ENCODE peak calls at places on chromosomes 7 and 10, in seven cellular contexts. K is nephron progenitor cell; G is CD8-positive, alpha-beta T cell; C is HFFc6; P is natural killer cell; J is activated B cell treated with CpG ODN at 0.5 μM for 24 hours; B is stomach. Z is an unnamed sample.

GRCh38 chr7:29421010-29421956 is 142.4 kb upstream of the PRR15 start:
- DNase-seq in P (no peak), C (no peak), J (no peak), B (no peak), G (no peak), K (no peak), Z (no peak)

GRCh38 chr7:131110294-131111080 is 217.2 kb upstream of the MKLN1 start:
- DNase-seq in B (no peak), P (no peak), K (no peak), J (no peak), C (peak), G (no peak), Z (no peak)

GRCh38 chr10:77613476-77614130 is 24.0 kb downstream of the KCNMA1 start:
- DNase-seq in B (no peak), P (no peak), C (no peak), J (no peak), K (no peak), G (no peak), Z (no peak)

GRCh38 chr7:106466867-106467266 is 182.1 kb upstream of the NAMPT start:
- DNase-seq in G (no peak), C (no peak), J (no peak), P (no peak), B (no peak), K (no peak), Z (no peak)

GRCh38 chr7:132417037-132417906 is 159.0 kb downstream of the PLXNA4 start:
- DNase-seq in P (no peak), C (no peak), J (no peak), K (no peak), G (no peak), B (no peak), Z (no peak)

GRCh38 chr10:13784067-13784466 is 197.3 kb downstream of the PRPF18 start:
- DNase-seq in K (no peak), B (no peak), P (no peak), C (peak), J (no peak), G (no peak), Z (no peak)

GRCh38 chr7:70588151-70588550 is 543.8 kb upstream of the GALNT17 start:
- DNase-seq in J (no peak), G (no peak), P (no peak), B (no peak), K (no peak), C (no peak), Z (no peak)

GRCh38 chr10:115939101-115939815 is 333.7 kb downstream of the GFRA1 start:
- DNase-seq in C (no peak), P (no peak), K (no peak), J (no peak), G (no peak), B (no peak), Z (no peak)

GRCh38 chr7:87148332-87148955 is 3.8 kb upstream of the DMTF1 start:
- DNase-seq in G (no peak), J (no peak), K (no peak), B (no peak), C (peak), P (no peak), Z (no peak)

GRCh38 chr7:44374007-44374763 is 48.8 kb upstream of the CAMK2B start:
- DNase-seq in C (no peak), J (no peak), B (no peak), K (no peak), P (no peak), G (no peak), Z (no peak)

GRCh38 chr7:138654616-138655015 is 46.5 kb downstream of the SVOPL start:
- DNase-seq in J (no peak), C (no peak), B (no peak), K (no peak), P (no peak), G (no peak), Z (no peak)

GRCh38 chr7:140225562-140226249 is 48.9 kb upstream of the KDM7A start:
- DNase-seq in B (no peak), G (no peak), K (no peak), C (no peak), J (no peak), P (no peak), Z (no peak)

GRCh38 chr7:1076184-1077072 is 11.5 kb upstream of the GPER1 start:
- DNase-seq in B (peak), J (no peak), P (no peak), K (no peak), C (no peak), G (no peak), Z (no peak)

GRCh38 chr7:106279425-106280182 is 5.2 kb downstream of the NAMPT start:
- DNase-seq in B (no peak), G (no peak), C (no peak), P (no peak), J (no peak), K (no peak), Z (no peak)

GRCh38 chr10:18321371-18321770 is 181.1 kb downstream of the CACNB2 start:
- DNase-seq in C (no peak), G (no peak), B (no peak), K (no peak), P (no peak), J (no peak), Z (no peak)

GRCh38 chr10:63749915-63750314 is 228.7 kb downstream of the REEP3 start:
- DNase-seq in K (no peak), G (no peak), J (no peak), P (no peak), C (no peak), B (no peak), Z (no peak)

GRCh38 chr10:69125554-69125953 is 1.6 kb downstream of the VPS26A start:
- DNase-seq in P (no peak), C (no peak), K (no peak), G (no peak), J (no peak), B (no peak), Z (no peak)

GRCh38 chr10:69119896-69120295 is 4.1 kb upstream of the VPS26A start:
- DNase-seq in J (no peak), K (no peak), P (no peak), G (no peak), C (no peak), B (no peak), Z (no peak)

GRCh38 chr10:69123306-69123746 is 652 bp upstream of the VPS26A start:
- DNase-seq in G (no peak), P (no peak), B (peak), J (no peak), C (peak), K (peak), Z (peak)

GRCh38 chr10:69124558-69125121 is 662 bp downstream of the VPS26A start:
- DNase-seq in J (peak), B (peak), G (peak), P (peak), C (peak), K (peak), Z (peak)

GRCh38 chr10:69123747-69124557 is at the start of gene VPS26A:
- DNase-seq in G (peak), B (peak), K (peak), C (peak), P (peak), J (peak), Z (peak)
- TF ChIP-seq CTCF in G (peak), B (no peak), K (no peak), C (peak), P (no peak), J (no peak), Z (peak)

GRCh38 chr10:46224414-46224682 is 62.4 kb upstream of the ANTXRL start:
- DNase-seq in C (no peak), B (no peak), G (no peak), P (no peak), K (no peak), J (no peak), Z (no peak)

GRCh38 chr10:46223626-46224413 is 63.0 kb upstream of the ANTXRL start:
- DNase-seq in G (no peak), P (no peak), J (no peak), B (no peak), K (no peak), C (no peak), Z (no peak)

GRCh38 chr10:46222364-46222935 is 64.3 kb upstream of the ANTXRL start:
- DNase-seq in C (peak), J (no peak), P (no peak), G (no peak), K (no peak), B (no peak), Z (no peak)

GRCh38 chr10:46220872-46221538 is 65.8 kb upstream of the ANTXRL start:
- DNase-seq in C (no peak), G (no peak), K (no peak), J (no peak), P (no peak), B (no peak), Z (no peak)

DNA sequence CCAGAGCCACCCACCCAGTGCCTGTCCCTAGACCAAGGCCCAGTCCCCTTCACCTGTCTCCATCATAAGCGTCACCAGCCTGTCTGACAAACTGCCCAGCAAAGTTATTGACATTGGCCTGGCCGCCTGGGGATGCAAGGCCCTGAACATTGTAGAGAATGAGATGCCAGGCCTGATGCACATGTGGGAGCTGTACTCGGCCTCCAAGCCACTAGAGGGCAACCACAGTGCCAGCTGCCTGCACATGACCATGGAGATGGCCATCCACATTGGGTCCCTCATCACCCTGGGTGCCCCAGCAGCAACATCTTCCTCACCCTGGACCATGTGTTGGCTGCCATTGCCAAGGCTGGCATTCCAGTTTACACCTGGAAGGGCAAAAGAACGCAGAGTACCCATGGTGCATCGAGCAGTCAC is 63.7 kb upstream of the ANTXRL start:
- DNase-seq in B (peak), J (no peak), K (no peak), G (no peak), P (no peak), C (no peak), Z (no peak)
- TF ChIP-seq CTCF in B (no peak), J (no peak), K (no peak), G (no peak), P (no peak), C (peak), Z (no peak)

GRCh38 chr7:32062150-32062549 is 8.1 kb downstream of the PDE1C start:
- DNase-seq in B (peak), C (no peak), G (no peak), J (no peak), P (no peak), K (peak), Z (peak)
- TF ChIP-seq CTCF in B (no peak), C (peak), G (no peak), J (no peak), P (peak), K (peak), Z (peak)

DNA sequence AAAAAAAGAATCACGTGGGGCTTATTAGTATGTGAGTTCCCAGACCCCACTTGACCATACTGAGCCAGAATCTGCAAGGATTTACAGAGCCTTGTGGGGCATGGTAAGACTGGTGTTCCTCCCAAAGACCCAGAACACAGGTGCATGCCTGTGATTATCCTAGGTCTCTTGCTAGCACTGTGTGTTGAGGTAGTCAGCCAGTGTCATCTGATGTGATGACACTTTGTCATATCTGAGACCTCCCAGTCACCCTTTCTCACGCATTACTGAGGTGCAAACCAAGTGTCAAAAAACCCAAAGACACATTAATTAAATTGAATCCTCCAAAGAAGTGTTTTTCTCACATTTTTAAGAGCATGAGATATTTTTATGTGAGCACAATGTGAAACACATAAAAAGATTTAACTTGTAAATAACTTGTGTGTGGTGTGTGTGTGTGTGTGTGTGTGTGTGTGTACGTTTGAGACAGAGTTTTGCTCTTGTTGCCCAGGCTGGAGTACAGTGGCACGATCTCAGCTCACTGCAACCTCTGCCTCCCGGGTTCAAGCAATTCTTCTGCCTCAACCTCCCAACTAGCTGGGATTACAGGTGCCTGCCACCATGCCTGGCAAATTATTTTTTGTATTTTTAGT is 162.0 kb upstream of the PRPS1L1 start:
- DNase-seq in J (no peak), P (no peak), C (no peak), G (no peak), K (no peak), B (no peak), Z (no peak)
- TF ChIP-seq CTCF in J (no peak), P (no peak), C (no peak), G (no peak), K (no peak), B (no peak), Z (no peak)

DNA sequence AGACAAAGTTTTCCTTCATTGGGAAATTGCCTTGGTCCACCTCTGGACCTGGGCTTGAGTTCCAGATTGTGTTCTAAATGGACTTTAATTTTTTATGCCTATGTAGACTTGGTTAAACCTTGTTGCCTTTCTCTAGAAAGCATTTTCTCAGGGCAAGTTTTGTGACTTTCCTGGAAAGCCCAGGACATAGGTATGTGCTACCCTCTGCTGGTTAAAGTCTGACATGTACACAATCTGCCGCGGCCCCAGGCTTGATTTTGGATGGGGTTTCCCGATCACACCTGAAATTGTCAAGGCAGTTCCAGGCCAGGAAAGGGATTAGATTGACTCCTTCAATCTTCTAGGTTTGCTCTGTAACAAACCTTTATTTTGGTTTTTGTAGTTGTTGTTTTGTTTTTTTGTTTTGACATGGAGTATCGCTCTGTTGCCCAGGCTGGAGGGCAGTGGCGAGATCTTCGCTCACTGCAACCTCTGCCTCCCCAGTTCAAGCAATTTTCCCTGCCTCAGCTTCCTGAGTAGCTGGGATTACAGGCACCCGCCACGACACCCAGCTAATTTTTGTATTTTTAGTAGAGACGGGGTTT is 14.1 kb upstream of the AKR1B10 start:
- DNase-seq in B (peak), P (no peak), J (no peak), K (peak), C (peak), G (no peak), Z (peak)
- TF ChIP-seq CTCF in B (no peak), P (no peak), J (no peak), K (peak), C (peak), G (peak), Z (peak)

GRCh38 chr7:42138691-42139090 is 98.3 kb downstream of the GLI3 start:
- DNase-seq in J (no peak), P (no peak), B (no peak), G (no peak), C (no peak), K (no peak), Z (no peak)
- TF ChIP-seq CTCF in J (no peak), P (no peak), B (no peak), G (no peak), C (peak), K (no peak), Z (no peak)

GRCh38 chr7:17617380-17617779 is 318.9 kb downstream of the AHR start:
- DNase-seq in J (no peak), P (no peak), G (no peak), K (no peak), B (no peak), C (no peak), Z (no peak)
- TF ChIP-seq CTCF in J (no peak), P (no peak), G (no peak), K (no peak), B (no peak), C (no peak), Z (no peak)

Z was measured in glutamatergic neuron.